ENCODE peak calls at places on chromosomes 5 and 9, in five cellular contexts. V is pancreas, D is body of pancreas, U is ovary, L is uterus. P is an unnamed sample.

GRCh38 chr9:94870793-94871558 is 144.5 kb downstream of the AOPEP start:
- DNase-seq in V (no peak), D (no peak), U (no peak), L (peak; percentile 47), P (no peak)

GRCh38 chr9:14412778-14413177 is 98.8 kb upstream of the NFIB start:
- DNase-seq in V (no peak), D (no peak), U (no peak), L (no peak), P (no peak)

GRCh38 chr5:176744584-176744965 is 65.8 kb upstream of the UNC5A start:
- DNase-seq in V (no peak), D (no peak), U (no peak), L (no peak), P (no peak)

GRCh38 chr9:89793551-89793950 is 188.7 kb downstream of the GADD45G start:
- DNase-seq in V (no peak), D (no peak), U (no peak), L (no peak), P (no peak)

GRCh38 chr9:16718952-16719351 is 151.5 kb downstream of the BNC2 start:
- DNase-seq in V (no peak), D (no peak), U (no peak), L (no peak), P (no peak)

GRCh38 chr9:131043646-131044045 is 34.7 kb downstream of the LAMC3 start:
- DNase-seq in V (no peak), D (no peak), U (no peak), L (no peak), P (no peak)

GRCh38 chr5:181283347-181283746 is 22.4 kb upstream of the TRIM52 start:
- DNase-seq in V (no peak), D (no peak), U (no peak), L (no peak), P (no peak)

GRCh38 chr9:125146247-125146646 is 2.9 kb upstream of the SCAI start:
- DNase-seq in V (no peak), D (no peak), U (no peak), L (no peak), P (no peak)

GRCh38 chr5:126523818-126524522 is 71.0 kb downstream of the ALDH7A1 start:
- DNase-seq in V (no peak), D (no peak), U (no peak), L (no peak), P (no peak)

GRCh38 chr5:90557871-90558270 is 726 bp upstream of the ADGRV1 start:
- DNase-seq in V (no peak), D (no peak), U (no peak), L (no peak), P (no peak)

GRCh38 chr5:1182633-1183423 is 18.6 kb upstream of the SLC6A19 start:
- DNase-seq in V (peak; percentile 67), D (peak; percentile 74), U (no peak), L (no peak), P (no peak)

GRCh38 chr5:149128023-149128875 is 13.0 kb upstream of the ABLIM3 start:
- DNase-seq in V (no peak), D (no peak), U (no peak), L (no peak), P (no peak)

GRCh38 chr5:131005963-131006684 is 158.9 kb downstream of the HINT1 start:
- DNase-seq in V (no peak), D (no peak), U (no peak), L (no peak), P (no peak)

GRCh38 chr9:113514748-113515147 is 51.2 kb downstream of the RGS3 start:
- DNase-seq in V (peak; percentile 51), D (peak; percentile 67), U (no peak), L (no peak), P (no peak)

GRCh38 chr9:71253021-71253420 is 131.6 kb upstream of the TRPM3 start:
- DNase-seq in V (no peak), D (no peak), U (no peak), L (no peak), P (no peak)

GRCh38 chr5:180441577-180441976 is 52.6 kb upstream of the CNOT6 start:
- DNase-seq in V (no peak), D (no peak), U (no peak), L (no peak), P (no peak)

GRCh38 chr9:123349691-123350480 is 6.1 kb upstream of the CRB2 start:
- DNase-seq in V (peak; percentile 62), D (peak; percentile 55), U (peak; percentile 43), L (no peak), P (no peak)

GRCh38 chr5:159003045-159004030 is 96.4 kb downstream of the EBF1 start:
- DNase-seq in V (no peak), D (no peak), U (no peak), L (no peak), P (no peak)

GRCh38 chr5:100761192-100761591 is 141.9 kb downstream of the ST8SIA4 start:
- DNase-seq in V (no peak), D (no peak), U (no peak), L (no peak), P (no peak)

GRCh38 chr9:72661401-72662135 is 140.2 kb downstream of the TMC1 start:
- DNase-seq in V (no peak), D (no peak), U (no peak), L (no peak), P (no peak)

GRCh38 chr9:14515564-14516198 is 177.6 kb downstream of the ZDHHC21 start:
- DNase-seq in V (no peak), D (no peak), U (no peak), L (no peak), P (no peak)

GRCh38 chr9:4734150-4734549 is 6.9 kb downstream of the AK3 start:
- DNase-seq in V (no peak), D (no peak), U (no peak), L (no peak), P (no peak)

GRCh38 chr9:89625721-89626687 is 21.2 kb downstream of the GADD45G start:
- DNase-seq in V (no peak), D (no peak), U (no peak), L (no peak), P (no peak)

GRCh38 chr9:97568461-97569275 is 64.5 kb downstream of the TSTD2 start:
- DNase-seq in V (peak; percentile 1), D (no peak), U (no peak), L (peak; percentile 13), P (peak; percentile 29)

GRCh38 chr5:31236339-31236738 is 42.9 kb downstream of the CDH6 start:
- DNase-seq in V (no peak), D (no peak), U (no peak), L (no peak), P (no peak)

DNA sequence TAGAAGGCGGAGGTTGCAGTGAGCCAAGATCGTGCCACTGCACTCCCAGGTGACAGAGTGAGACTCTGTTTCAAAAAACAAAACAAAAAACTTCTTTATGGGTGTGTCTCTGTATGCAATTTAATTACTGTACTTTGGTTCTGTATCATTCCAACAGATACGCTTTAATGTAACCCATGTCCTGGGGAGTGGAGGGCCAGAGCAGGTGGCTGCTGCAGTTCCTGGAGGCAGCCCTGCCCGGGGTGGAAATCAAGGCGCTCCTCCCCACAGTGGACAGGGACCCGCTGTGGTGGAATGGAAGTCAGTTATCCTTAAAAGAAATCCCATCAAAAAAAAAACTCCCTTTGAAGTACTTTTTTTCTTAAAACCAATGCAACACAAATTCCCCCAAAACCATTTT is 1.9 kb downstream of the DAP start:
- DNase-seq in V (no peak), D (no peak), U (no peak), L (no peak), P (peak; percentile 26)
- H3K4me3 ChIP-seq in V (peak overlapping the region; percentile 86), D (no peak overlapping the region), U (no peak overlapping the region), L (no peak overlapping the region), P (no peak overlapping the region)

DNA sequence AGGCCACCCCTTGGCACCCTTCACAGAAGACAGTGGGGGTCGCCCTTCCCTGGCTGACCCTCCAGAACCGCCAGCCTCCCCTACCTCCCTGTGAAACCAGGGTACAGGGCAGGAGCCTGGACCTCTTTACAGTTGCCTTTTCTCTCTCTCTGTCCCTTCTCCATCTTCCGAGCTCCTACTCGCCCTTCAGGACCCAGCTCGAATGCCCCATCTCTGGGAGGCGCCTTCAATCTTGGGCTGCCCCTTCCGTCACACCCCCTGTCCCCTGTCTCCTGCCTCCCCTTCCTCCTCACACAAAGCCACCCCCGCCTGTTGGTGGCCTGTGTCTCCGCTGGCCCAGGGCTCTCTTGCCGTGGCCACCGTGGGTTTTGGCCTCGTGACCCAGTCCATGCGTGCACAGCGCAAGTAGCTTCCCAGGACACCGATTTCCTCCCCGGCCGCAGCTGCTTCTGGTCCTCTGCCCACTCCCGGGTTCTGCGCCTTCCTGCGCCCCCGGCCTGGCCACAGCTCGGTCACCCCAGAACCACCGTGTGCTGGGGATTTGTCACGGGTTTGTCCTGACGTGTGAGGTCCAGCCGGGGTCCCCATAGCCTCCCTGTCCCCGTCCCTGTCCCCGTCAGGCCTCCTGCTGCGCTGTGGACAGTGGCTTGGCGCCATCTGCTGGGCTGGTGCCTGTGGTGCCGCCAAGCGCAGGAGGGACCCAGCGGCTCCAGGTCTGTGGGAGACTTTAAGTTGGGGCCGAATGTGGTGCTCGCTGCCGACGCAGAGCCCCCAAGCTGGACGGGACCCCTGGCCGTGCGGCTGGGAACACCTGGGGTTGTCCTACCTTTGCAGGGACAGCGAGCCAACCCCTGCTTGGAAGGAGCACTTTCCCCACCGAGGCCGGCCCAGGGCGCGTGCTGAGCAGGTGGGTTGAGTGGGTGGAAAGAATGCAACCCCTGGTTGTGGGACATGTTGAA is 4.0 kb upstream of the TMEM250 start:
- DNase-seq in V (peak; percentile 78), D (peak; percentile 77), U (peak; percentile 81), L (peak; percentile 70), P (no peak)
- H3K4me3 ChIP-seq in V (no peak overlapping the region), D (no peak overlapping the region), U (no peak overlapping the region), L (no peak overlapping the region), P (peak overlapping the region; percentile 46)

GRCh38 chr9:135703726-135704125 is 1.7 kb downstream of the KCNT1 start:
- DNase-seq in V (no peak), D (no peak), U (no peak), L (no peak), P (no peak)

GRCh38 chr9:135700525-135700924 is 1.2 kb upstream of the SOHLH1 start:
- DNase-seq in V (no peak), D (no peak), U (no peak), L (no peak), P (no peak)

GRCh38 chr9:135699440-135699839 is at the start of gene SOHLH1:
- DNase-seq in V (no peak), D (no peak), U (no peak), L (no peak), P (no peak)

GRCh38 chr9:135702002-135702721 is at the start of gene KCNT1:
- DNase-seq in V (peak; percentile 56), D (peak; percentile 44), U (peak; percentile 75), L (no peak), P (no peak)

GRCh38 chr9:135701067-135701967 is 668 bp upstream of the KCNT1 start:
- DNase-seq in V (no peak), D (no peak), U (peak; percentile 34), L (no peak), P (no peak)
- H3K4me3 ChIP-seq in V (no peak overlapping the region), D (no peak overlapping the region), U (peak overlapping the region; percentile 25), L (no peak overlapping the region), P (peak overlapping the region; percentile 58)

DNA sequence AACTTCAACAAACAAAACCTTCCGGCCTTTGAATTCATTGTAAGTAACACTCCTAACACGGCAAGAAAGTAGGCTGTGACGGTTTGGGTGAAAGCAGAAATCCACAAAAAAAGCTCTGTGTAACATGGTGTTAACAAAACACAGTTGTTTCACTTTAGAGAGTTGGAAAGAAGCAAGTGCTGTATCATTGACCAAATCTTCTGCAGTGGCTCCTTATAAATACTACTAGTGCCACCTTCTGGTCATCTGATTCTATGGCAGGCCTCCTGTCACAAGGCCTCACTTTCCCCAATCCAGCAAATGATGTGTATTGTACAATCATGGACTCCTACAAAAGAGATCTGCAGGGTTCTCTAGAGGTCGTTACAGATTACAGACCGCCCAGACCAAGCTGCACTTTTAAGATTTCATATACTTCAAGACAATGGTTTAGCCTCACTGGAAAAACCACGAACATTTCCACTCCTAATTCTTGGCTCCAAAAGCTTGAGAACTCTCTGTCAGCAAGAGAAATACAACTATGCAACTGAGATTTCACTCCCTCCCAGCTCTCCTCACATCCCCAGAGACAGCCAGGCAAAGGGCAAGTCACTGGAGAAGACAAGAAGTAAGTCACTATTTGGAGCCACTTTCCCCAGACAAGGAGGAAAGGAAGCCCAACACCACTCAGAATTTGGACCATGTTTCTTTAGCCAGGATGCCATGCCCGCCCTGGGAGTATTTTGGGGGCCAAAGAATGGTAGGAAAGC is 196.2 kb downstream of the DTWD2 start:
- DNase-seq in V (peak; percentile 46), D (peak; percentile 53), U (no peak), L (no peak), P (no peak)
- H3K4me3 ChIP-seq in V (no peak overlapping the region), D (no peak overlapping the region), U (no peak overlapping the region), L (no peak overlapping the region), P (peak overlapping the region; percentile 50)